ENCODE peak calls at places on chromosomes 4 and X, in four cellular contexts. P, H, Q and J are unnamed samples.

GRCh38 chr4:120692964-120693363 is 229.6 kb downstream of the PRDM5 start:
- DNase-seq in P (no peak), H (no peak), Q (peak), J (no peak)

GRCh38 chr4:39994356-39994755 is 16.6 kb upstream of the PDS5A start:
- DNase-seq in P (no peak), H (no peak), Q (no peak), J (no peak)

GRCh38 chrX:49892552-49892951 is 13.3 kb downstream of the USP27X start:
- DNase-seq in P (no peak), H (no peak), Q (no peak), J (no peak)

GRCh38 chr4:73450398-73451004 is 14.5 kb downstream of the AFP start:
- DNase-seq in P (peak), H (no peak), Q (no peak), J (no peak)

GRCh38 chrX:107710617-107711391 is 64.8 kb downstream of the TSC22D3 start:
- DNase-seq in P (no peak), H (peak), Q (peak), J (no peak)

GRCh38 chrX:11412715-11413623 is 119.8 kb downstream of the AMELX start:
- DNase-seq in P (no peak), H (no peak), Q (no peak), J (no peak)

GRCh38 chrX:40097101-40097491 is 662 bp downstream of the BCOR start:
- DNase-seq in P (no peak), H (no peak), Q (no peak), J (no peak)

GRCh38 chrX:13153796-13154195 is 109.4 kb upstream of the FAM9C start:
- DNase-seq in P (no peak), H (no peak), Q (no peak), J (no peak)

GRCh38 chr4:1381181-1381621 is 25.0 kb downstream of the NKX1-1 start:
- DNase-seq in P (no peak), H (peak), Q (no peak), J (no peak)

GRCh38 chr4:161894014-161894413 is 269.8 kb downstream of the FSTL5 start:
- DNase-seq in P (no peak), H (no peak), Q (no peak), J (no peak)

GRCh38 chrX:8873102-8873501 is 71.9 kb upstream of the FAM9A start:
- DNase-seq in P (no peak), H (no peak), Q (no peak), J (no peak)

GRCh38 chr4:136241221-136241986 is 1290.9 kb downstream of the PCDH18 start:
- DNase-seq in P (no peak), H (no peak), Q (no peak), J (no peak)

GRCh38 chrX:148426467-148426866 is 74.0 kb upstream of the AFF2 start:
- DNase-seq in P (no peak), H (no peak), Q (no peak), J (no peak)

GRCh38 chrX:88416965-88417364 is 330.1 kb upstream of the CPXCR1 start:
- DNase-seq in P (no peak), H (no peak), Q (no peak), J (no peak)

GRCh38 chr4:133550436-133550835 is 401.3 kb downstream of the PCDH10 start:
- DNase-seq in P (no peak), H (no peak), Q (no peak), J (no peak)

GRCh38 chrX:1316527-1316926 is 20.1 kb upstream of the IL3RA start:
- DNase-seq in P (no peak), H (peak), Q (no peak), J (no peak)

GRCh38 chrX:27842867-27843266 is 35.1 kb downstream of the MAGEB10 start:
- DNase-seq in P (no peak), H (no peak), Q (no peak), J (no peak)

GRCh38 chr4:13399257-13399656 is 84.9 kb downstream of the RAB28 start:
- DNase-seq in P (no peak), H (no peak), Q (no peak), J (no peak)

GRCh38 chr4:52665592-52665991 is 6.5 kb upstream of the USP46 start:
- DNase-seq in P (no peak), H (no peak), Q (peak), J (no peak)

GRCh38 chr4:146654976-146655761 is 16.5 kb downstream of the POU4F2 start:
- DNase-seq in P (no peak), H (no peak), Q (no peak), J (no peak)

GRCh38 chr4:112652216-112652615 is 15.3 kb downstream of the LARP7 start:
- DNase-seq in P (no peak), H (no peak), Q (no peak), J (no peak)

GRCh38 chr4:47719576-47719975 is 118.3 kb downstream of the CORIN start:
- DNase-seq in P (no peak), H (no peak), Q (no peak), J (no peak)

GRCh38 chr4:170022211-170022610 is 4.0 kb downstream of the MFAP3L start:
- DNase-seq in P (no peak), H (no peak), Q (no peak), J (no peak)

GRCh38 chr4:40699648-40700047 is 50.1 kb upstream of the NSUN7 start:
- DNase-seq in P (no peak), H (no peak), Q (no peak), J (no peak)

GRCh38 chrX:2608638-2609430 is 82.3 kb upstream of the CD99 start:
- DNase-seq in P (peak), H (peak), Q (peak), J (peak)

GRCh38 chr4:81786063-81786763 is 314.5 kb upstream of the RASGEF1B start:
- DNase-seq in P (no peak), H (no peak), Q (no peak), J (no peak)

GRCh38 chr4:109205186-109205585 is 97.3 kb downstream of the COL25A1 start:
- DNase-seq in P (no peak), H (no peak), Q (no peak), J (no peak)
- H3K27ac ChIP-seq in P (no peak), H (no peak), Q (no peak), J (no peak)

GRCh38 chr4:16225681-16225995 is 633 bp downstream of the TAPT1 start:
- DNase-seq in P (no peak), H (no peak), Q (no peak), J (no peak)

GRCh38 chr4:16225139-16225538 is 1.1 kb downstream of the TAPT1 start:
- DNase-seq in P (no peak), H (no peak), Q (no peak), J (no peak)

GRCh38 chr4:16222957-16223527 is 3.2 kb downstream of the TAPT1 start:
- DNase-seq in P (no peak), H (no peak), Q (no peak), J (no peak)

GRCh38 chr4:16224669-16225068 is 1.6 kb downstream of the TAPT1 start:
- DNase-seq in P (no peak), H (no peak), Q (no peak), J (no peak)

GRCh38 chr4:16224264-16224663 is 2.0 kb downstream of the TAPT1 start:
- DNase-seq in P (no peak), H (no peak), Q (no peak), J (no peak)
- H3K4me3 ChIP-seq in P (peak), H (no peak), Q (no peak), J (peak)

GRCh38 chr4:15675363-15675762 is 6.3 kb upstream of the FAM200B start:
- DNase-seq in P (no peak), H (no peak), Q (no peak), J (no peak)
- TF ChIP-seq CTCF in P (no peak), H (no peak), Q (no peak), J (no peak)

GRCh38 chrX:101390664-101391525 is at the start of gene RPL36A:
- DNase-seq in P (peak), H (peak), Q (peak), J (peak)

GRCh38 chrX:101388604-101389003 is 2.2 kb upstream of the RPL36A start:
- DNase-seq in P (no peak), H (no peak), Q (no peak), J (no peak)

GRCh38 chrX:101393530-101394305 is 2.9 kb downstream of the RPL36A start:
- DNase-seq in P (no peak), H (no peak), Q (no peak), J (no peak)

GRCh38 chrX:101394372-101394771 is 3.6 kb downstream of the RPL36A start:
- DNase-seq in P (no peak), H (no peak), Q (no peak), J (no peak)

GRCh38 chrX:101391831-101392230 is 1.0 kb downstream of the RPL36A start:
- DNase-seq in P (no peak), H (no peak), Q (no peak), J (no peak)
- H3K27ac ChIP-seq in P (peak), H (peak), Q (peak), J (no peak)

DNA sequence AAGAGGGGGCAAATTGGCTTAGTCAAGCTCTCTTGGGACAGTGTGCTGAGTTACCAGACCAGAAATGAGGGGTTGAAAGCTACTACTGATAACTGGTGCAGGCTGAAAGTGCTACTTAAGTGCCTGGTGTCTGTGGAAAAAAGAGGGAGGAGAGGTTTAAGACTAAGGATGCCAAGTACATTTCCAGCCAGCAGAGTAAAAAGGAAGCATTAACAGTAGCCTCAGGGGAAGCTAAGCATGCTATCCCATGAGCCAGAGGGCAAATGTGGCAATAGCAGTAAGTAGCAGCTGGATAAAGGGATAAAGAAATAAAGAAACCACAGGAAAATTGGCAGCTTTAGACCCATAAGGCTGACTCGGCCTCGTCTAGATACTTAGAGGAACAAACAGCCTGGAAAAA is 196.3 kb upstream of the MAB21L2 start:
- DNase-seq in P (no peak), H (no peak), Q (no peak), J (no peak)
- H3K4me3 ChIP-seq in P (no peak), H (no peak), Q (no peak), J (no peak)

DNA sequence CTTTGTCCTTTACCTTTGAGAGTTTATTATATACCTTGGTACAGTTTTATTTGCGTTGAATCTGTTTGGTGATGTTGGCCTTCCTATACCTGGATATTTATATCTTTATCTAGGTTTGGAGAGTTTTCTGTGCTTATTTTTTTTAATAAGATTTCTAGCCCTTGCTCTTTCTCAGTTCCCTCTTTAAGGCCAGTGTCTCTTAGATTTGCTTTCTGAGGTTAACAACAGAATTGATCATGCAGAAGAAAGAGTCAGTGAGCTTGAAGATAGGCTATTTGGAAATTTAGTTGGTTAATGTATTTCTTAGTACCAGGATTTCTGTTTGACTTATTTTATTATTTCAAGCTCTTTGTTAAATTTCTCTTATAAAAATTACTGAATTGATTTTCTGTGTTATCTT is 12.7 kb upstream of the TAF7L start:
- DNase-seq in P (no peak), H (no peak), Q (no peak), J (no peak)
- TF ChIP-seq CTCF in P (no peak), H (no peak), Q (no peak), J (no peak)

GRCh38 chr4:128596115-128596514 is 213.4 kb upstream of the JADE1 start:
- DNase-seq in P (no peak), H (no peak), Q (no peak), J (no peak)
- H3K27ac ChIP-seq in P (no peak), H (no peak), Q (no peak), J (no peak)

DNA sequence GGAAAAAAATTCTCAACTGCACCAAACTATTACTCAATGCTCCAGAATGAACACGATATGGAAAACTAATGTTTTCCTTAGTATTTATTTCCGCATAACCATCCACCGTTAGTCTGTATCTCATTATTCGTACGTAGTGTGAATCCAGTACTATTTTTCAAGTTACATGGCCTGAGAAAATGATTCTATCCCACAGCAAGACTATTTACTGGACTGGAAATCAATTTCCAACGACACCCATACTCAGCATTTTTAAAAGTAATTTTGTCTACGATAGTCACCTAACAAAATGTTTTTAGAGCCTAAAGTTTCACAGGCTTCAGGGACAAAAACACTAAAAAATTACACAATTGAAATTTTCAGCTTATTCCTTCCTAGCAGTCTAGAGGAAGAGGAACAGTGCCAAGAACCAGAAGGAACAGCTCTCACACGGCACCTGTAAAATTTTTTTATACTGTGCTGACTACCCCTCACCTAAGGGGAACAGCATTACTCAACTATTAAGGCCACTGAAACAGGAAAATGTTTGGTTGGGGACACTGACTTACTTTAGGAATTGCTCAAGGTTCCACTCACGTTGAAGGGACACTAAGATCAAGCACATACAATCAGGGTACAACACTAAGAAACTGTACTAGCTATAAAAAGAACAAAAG is 9.6 kb downstream of the UBE2D3 start:
- DNase-seq in P (no peak), H (no peak), Q (no peak), J (no peak)
- H3K4me3 ChIP-seq in P (peak), H (no peak), Q (no peak), J (no peak)

GRCh38 chr4:127788517-127788916 is 6.4 kb downstream of the HSPA4L start:
- DNase-seq in P (no peak), H (no peak), Q (peak), J (no peak)
- TF ChIP-seq CTCF in P (no peak), H (no peak), Q (peak), J (no peak)

DNA sequence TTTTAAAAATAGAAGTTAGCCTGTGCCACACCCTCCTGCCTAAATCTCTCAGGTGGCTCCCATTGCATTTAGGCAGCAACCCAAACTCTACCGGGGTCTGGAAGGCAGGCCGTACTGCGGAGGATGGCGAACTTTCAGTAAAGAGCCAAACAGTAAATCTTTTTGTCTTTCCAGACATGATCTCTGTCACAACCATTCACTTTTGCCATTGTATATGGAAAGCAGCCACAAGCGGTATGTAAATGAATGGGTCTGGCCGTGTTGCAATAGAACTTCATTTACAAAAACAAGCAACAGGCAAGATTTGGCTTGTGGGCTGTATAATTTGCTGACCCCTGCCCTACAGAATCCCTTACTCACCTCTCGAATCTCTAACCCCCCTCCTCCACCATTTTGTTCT is 3.3 kb downstream of the RADX start:
- DNase-seq in P (no peak), H (no peak), Q (no peak), J (no peak)
- H3K27ac ChIP-seq in P (no peak), H (no peak), Q (no peak), J (no peak)